ENCODE peak calls at places on chromosomes 5 and 9, in seven cellular contexts. O is A549, N is neural progenitor cell, R is HCT116, Q is lower lobe of right lung, J is cardiac muscle cell, Y is uterus. C is an unnamed sample. For H3K9me3 and H3K4me1, the result is how much of the 10 kb centered on the place peaks cover.

GRCh38 chr5:113115061-113115460 is 138.5 kb downstream of the DCP2 start:
- DNase-seq in O (no peak), N (no peak), R (no peak), Q (no peak), J (no peak), Y (no peak), C (no peak)

GRCh38 chr9:27179245-27179870 is 70.3 kb downstream of the TEK start:
- DNase-seq in O (no peak), N (no peak), R (no peak), Q (no peak), J (no peak), Y (no peak), C (no peak)

GRCh38 chr9:91190062-91190461 is 171.7 kb downstream of the AUH start:
- DNase-seq in O (no peak), N (no peak), R (no peak), Q (no peak), J (no peak), Y (no peak), C (no peak)

GRCh38 chr9:127898433-127899199 is 787 bp downstream of the ST6GALNAC6 start:
- DNase-seq in O (no peak), N (peak), R (no peak), Q (peak), J (peak), Y (peak), C (peak)

GRCh38 chr5:52269395-52269794 is 518.3 kb upstream of the ITGA1 start:
- DNase-seq in O (no peak), N (no peak), R (no peak), Q (no peak), J (no peak), Y (no peak), C (no peak)

GRCh38 chr9:86494644-86495081 is 140.5 kb upstream of the TUT7 start:
- DNase-seq in O (no peak), N (no peak), R (no peak), Q (no peak), J (no peak), Y (no peak), C (no peak)

GRCh38 chr9:89714316-89714715 is 109.5 kb downstream of the GADD45G start:
- DNase-seq in O (no peak), N (no peak), R (no peak), Q (no peak), J (no peak), Y (peak), C (no peak)

GRCh38 chr9:33161011-33161588 is 6.0 kb downstream of the B4GALT1 start:
- DNase-seq in O (peak), N (peak), R (peak), Q (peak), J (no peak), Y (peak), C (peak)

GRCh38 chr9:101707708-101708107 is 30.7 kb downstream of the GRIN3A start:
- DNase-seq in O (no peak), N (no peak), R (no peak), Q (no peak), J (no peak), Y (no peak), C (no peak)

GRCh38 chr5:145981612-145982571 is 45.5 kb downstream of the SH3RF2 start:
- DNase-seq in O (no peak), N (no peak), R (no peak), Q (peak), J (no peak), Y (no peak), C (no peak)

GRCh38 chr5:170542691-170543275 is 39.0 kb downstream of the KCNIP1 start:
- DNase-seq in O (no peak), N (no peak), R (no peak), Q (no peak), J (no peak), Y (no peak), C (no peak)

GRCh38 chr5:10699281-10699874 is 61.7 kb downstream of the DAP start:
- DNase-seq in O (no peak), N (no peak), R (no peak), Q (no peak), J (no peak), Y (no peak), C (no peak)

GRCh38 chr5:58582004-58582403 is 871 bp upstream of the RAB3C start:
- DNase-seq in O (no peak), N (peak), R (no peak), Q (peak), J (peak), Y (no peak), C (no peak)

GRCh38 chr5:132971483-132972435 is 8.3 kb upstream of the AFF4 start:
- DNase-seq in O (no peak), N (no peak), R (no peak), Q (no peak), J (no peak), Y (no peak), C (no peak)

GRCh38 chr5:139764250-139764791 is 31.3 kb upstream of the PSD2 start:
- DNase-seq in O (no peak), N (peak), R (no peak), Q (no peak), J (peak), Y (no peak), C (peak)

GRCh38 chr5:54171645-54172384 is 138.6 kb downstream of the ARL15 start:
- DNase-seq in O (no peak), N (no peak), R (no peak), Q (no peak), J (no peak), Y (no peak), C (no peak)

GRCh38 chr9:134059661-134060395 is 8.0 kb downstream of the BRD3 start:
- DNase-seq in O (no peak), N (peak), R (no peak), Q (peak), J (no peak), Y (no peak), C (peak)

GRCh38 chr5:31889131-31889561 is 250.2 kb downstream of the PDZD2 start:
- DNase-seq in O (no peak), N (peak), R (no peak), Q (no peak), J (no peak), Y (no peak), C (no peak)

GRCh38 chr5:103057208-103058130 is 62.5 kb downstream of the GIN1 start:
- DNase-seq in O (no peak), N (no peak), R (no peak), Q (no peak), J (no peak), Y (no peak), C (no peak)

GRCh38 chr9:4740373-4740622 is 704 bp downstream of the AK3 start:
- DNase-seq in O (no peak), N (no peak), R (no peak), Q (no peak), J (no peak), Y (no peak), C (no peak)

GRCh38 chr9:21465859-21466518 is 16.1 kb downstream of the IFNE start:
- DNase-seq in O (peak), N (peak), R (peak), Q (no peak), J (peak), Y (no peak), C (no peak)

GRCh38 chr5:133366438-133366837 is 245.9 kb downstream of the FSTL4 start:
- DNase-seq in O (no peak), N (no peak), R (no peak), Q (no peak), J (no peak), Y (no peak), C (no peak)

GRCh38 chr9:135218331-135219225 is 131.1 kb downstream of the OLFM1 start:
- DNase-seq in O (no peak), N (peak), R (no peak), Q (peak), J (no peak), Y (peak), C (no peak)

GRCh38 chr9:20786807-20787206 is 102.7 kb downstream of the FOCAD start:
- DNase-seq in O (no peak), N (no peak), R (no peak), Q (no peak), J (no peak), Y (no peak), C (no peak)

GRCh38 chr9:86500667-86501435 is 146.6 kb upstream of the TUT7 start:
- DNase-seq in O (no peak), N (no peak), R (no peak), Q (no peak), J (no peak), Y (no peak), C (no peak)

GRCh38 chr5:176865964-176866363 is 33.2 kb downstream of the HK3 start:
- DNase-seq in O (no peak), N (no peak), R (no peak), Q (no peak), J (no peak), Y (no peak), C (no peak)

GRCh38 chr5:82754759-82755158 is 322.4 kb downstream of the TMEM167A start:
- DNase-seq in O (no peak), N (no peak), R (no peak), Q (no peak), J (no peak), Y (no peak), C (no peak)

GRCh38 chr5:96926275-96926674 is 9.6 kb upstream of the LNPEP start:
- DNase-seq in O (no peak), N (no peak), R (no peak), Q (no peak), J (no peak), Y (no peak), C (no peak)

GRCh38 chr5:153067869-153068268 is 422.6 kb upstream of the GRIA1 start:
- DNase-seq in O (no peak), N (no peak), R (no peak), Q (no peak), J (no peak), Y (no peak), C (no peak)

GRCh38 chr5:133683646-133684290 is 71.4 kb upstream of the FSTL4 start:
- DNase-seq in O (no peak), N (no peak), R (no peak), Q (no peak), J (no peak), Y (no peak), C (no peak)

GRCh38 chr5:22496666-22497065 is 356.5 kb downstream of the CDH12 start:
- DNase-seq in O (no peak), N (no peak), R (no peak), Q (no peak), J (no peak), Y (no peak), C (no peak)

GRCh38 chr5:65577141-65577540 is 14.0 kb downstream of the PPWD1 start:
- DNase-seq in O (no peak), N (no peak), R (no peak), Q (no peak), J (no peak), Y (no peak), C (no peak)

GRCh38 chr5:137833463-137833862 is 34.2 kb upstream of the MYOT start:
- DNase-seq in O (peak), N (no peak), R (peak), Q (no peak), J (no peak), Y (peak), C (no peak)

GRCh38 chr5:172603425-172603824 is 37.6 kb upstream of the NEURL1B start:
- DNase-seq in O (no peak), N (peak), R (no peak), Q (no peak), J (no peak), Y (peak), C (peak)

GRCh38 chr5:125059255-125060050 is 313.0 kb upstream of the ZNF608 start:
- DNase-seq in O (no peak), N (peak), R (peak), Q (no peak), J (no peak), Y (no peak), C (no peak)

GRCh38 chr9:3880851-3881250 is 355.1 kb upstream of the RFX3 start:
- DNase-seq in O (no peak), N (no peak), R (no peak), Q (no peak), J (no peak), Y (no peak), C (no peak)

GRCh38 chr9:135282001-135282731 is 194.7 kb downstream of the OLFM1 start:
- DNase-seq in O (peak), N (no peak), R (peak), Q (peak), J (peak), Y (peak), C (peak)

GRCh38 chr5:38051711-38052508 is 206.4 kb upstream of the EGFLAM start:
- DNase-seq in O (no peak), N (peak), R (no peak), Q (no peak), J (no peak), Y (no peak), C (no peak)

DNA sequence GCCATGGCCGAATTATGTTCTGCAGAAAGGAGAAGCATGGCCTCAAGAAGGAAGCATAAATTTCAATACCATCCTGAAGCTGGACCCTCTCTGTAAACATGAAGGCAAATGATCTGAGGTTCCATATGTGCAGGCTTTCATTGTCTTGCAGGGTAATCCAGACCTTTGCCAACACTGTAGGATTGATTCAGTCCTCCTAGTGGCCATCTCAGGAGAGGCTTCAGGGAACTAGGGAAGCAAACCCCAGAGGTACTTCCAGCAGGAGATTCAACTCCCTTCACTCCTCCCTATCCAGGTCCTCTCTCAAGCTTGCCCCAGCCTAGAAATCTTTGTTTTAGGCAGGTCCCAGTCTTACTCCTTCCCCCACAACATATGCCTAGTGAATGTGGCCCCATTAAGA is 99.3 kb upstream of the HCN1 start:
- DNase-seq in O (no peak), N (no peak), R (no peak), Q (no peak), J (no peak), Y (no peak), C (no peak)
- H3K9me3 ChIP-seq in O (under half), N (under half), R (under half), Q (under half), J (under half), Y (under half), C (under half)

DNA sequence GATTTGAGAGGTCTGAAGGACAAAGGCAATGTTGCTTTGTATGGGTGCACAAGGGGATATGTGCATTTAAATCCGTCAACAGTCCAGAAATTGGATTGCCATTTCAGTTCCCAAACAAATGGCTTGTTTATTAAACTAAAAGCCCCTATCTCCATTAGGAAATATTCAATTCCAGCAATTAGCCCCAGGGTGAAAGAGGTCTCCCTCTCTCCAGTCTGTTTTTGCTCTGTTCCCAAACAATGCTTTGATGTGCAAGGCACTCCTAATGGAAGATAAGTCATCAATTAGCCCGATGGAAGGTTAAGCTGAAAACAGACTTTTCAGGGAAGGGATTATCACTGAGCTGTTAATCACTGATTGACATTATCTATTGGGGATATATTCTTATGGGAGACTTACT is 101.3 kb downstream of the C9orf152 start:
- DNase-seq in O (no peak), N (peak), R (no peak), Q (no peak), J (no peak), Y (no peak), C (no peak)
- H3K4me1 ChIP-seq in O (under half), N (under half), R (under half), Q (under half), J (under half), Y (under half), C (under half)

GRCh38 chr5:131846536-131846935 is 49.7 kb upstream of the FNIP1 start:
- DNase-seq in O (no peak), N (no peak), R (no peak), Q (no peak), J (no peak), Y (no peak), C (no peak)
- H3K9me3 ChIP-seq in O (under half), N (under half), R (under half), Q (under half), J (under half), Y (under half), C (under half)

GRCh38 chr5:67014957-67015400 is 181.6 kb downstream of the CD180 start:
- DNase-seq in O (no peak), N (no peak), R (no peak), Q (no peak), J (no peak), Y (no peak), C (peak)

GRCh38 chr5:67013719-67014118 is 182.9 kb downstream of the CD180 start:
- DNase-seq in O (no peak), N (no peak), R (no peak), Q (no peak), J (no peak), Y (no peak), C (no peak)

GRCh38 chr5:67015577-67016290 is 180.9 kb downstream of the CD180 start:
- DNase-seq in O (no peak), N (no peak), R (no peak), Q (no peak), J (no peak), Y (peak), C (no peak)

GRCh38 chr5:67012241-67012640 is 184.4 kb downstream of the CD180 start:
- DNase-seq in O (no peak), N (no peak), R (no peak), Q (no peak), J (no peak), Y (no peak), C (no peak)

GRCh38 chr5:67014191-67014590 is 182.4 kb downstream of the CD180 start:
- DNase-seq in O (no peak), N (no peak), R (no peak), Q (no peak), J (no peak), Y (no peak), C (no peak)
- H3K4me1 ChIP-seq in O (under half), N (under half), R (under half), Q (half or more), J (under half), Y (under half), C (under half)

DNA sequence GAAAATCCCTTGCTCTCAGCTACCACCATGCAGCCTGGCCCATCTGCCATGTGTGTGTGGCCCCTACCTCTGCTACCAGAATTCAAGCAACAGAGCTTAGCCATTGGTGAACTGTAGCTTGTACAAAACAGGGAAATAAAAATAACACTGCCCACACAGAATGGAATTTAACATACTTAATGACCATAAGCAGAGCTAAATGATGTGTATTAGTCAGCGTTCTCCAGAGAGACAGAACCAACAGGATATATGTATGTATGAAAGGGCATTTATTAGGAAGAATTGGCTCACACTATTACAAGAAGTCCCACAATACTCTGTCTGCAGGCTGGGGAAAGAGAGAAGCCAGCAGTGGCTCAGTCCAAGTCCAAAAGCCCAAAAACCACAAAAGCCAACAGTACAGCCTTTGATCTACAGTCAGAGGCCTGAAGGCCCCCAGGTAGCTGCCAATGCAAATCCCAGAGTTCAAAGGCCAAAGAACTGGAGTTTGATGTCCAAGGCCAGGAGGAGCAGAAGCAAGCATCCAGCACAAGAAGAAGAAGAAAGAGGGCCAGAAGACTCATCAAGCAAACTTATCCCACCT is 318.8 kb downstream of the DNAH5 start:
- DNase-seq in O (no peak), N (no peak), R (no peak), Q (no peak), J (no peak), Y (no peak), C (no peak)
- H3K9me3 ChIP-seq in O (under half), N (under half), R (under half), Q (under half), J (under half), Y (under half), C (under half)

GRCh38 chr5:150319484-150319790 is 16.7 kb upstream of the ARSI start:
- DNase-seq in O (no peak), N (no peak), R (no peak), Q (no peak), J (no peak), Y (no peak), C (no peak)

GRCh38 chr5:150321211-150321610 is 18.5 kb upstream of the ARSI start:
- DNase-seq in O (no peak), N (no peak), R (no peak), Q (no peak), J (no peak), Y (no peak), C (no peak)

GRCh38 chr5:150318613-150319483 is 16.1 kb upstream of the ARSI start:
- DNase-seq in O (no peak), N (no peak), R (no peak), Q (no peak), J (no peak), Y (no peak), C (no peak)

GRCh38 chr5:150321784-150322183 is 19.1 kb upstream of the ARSI start:
- DNase-seq in O (no peak), N (no peak), R (no peak), Q (no peak), J (no peak), Y (no peak), C (no peak)

DNA sequence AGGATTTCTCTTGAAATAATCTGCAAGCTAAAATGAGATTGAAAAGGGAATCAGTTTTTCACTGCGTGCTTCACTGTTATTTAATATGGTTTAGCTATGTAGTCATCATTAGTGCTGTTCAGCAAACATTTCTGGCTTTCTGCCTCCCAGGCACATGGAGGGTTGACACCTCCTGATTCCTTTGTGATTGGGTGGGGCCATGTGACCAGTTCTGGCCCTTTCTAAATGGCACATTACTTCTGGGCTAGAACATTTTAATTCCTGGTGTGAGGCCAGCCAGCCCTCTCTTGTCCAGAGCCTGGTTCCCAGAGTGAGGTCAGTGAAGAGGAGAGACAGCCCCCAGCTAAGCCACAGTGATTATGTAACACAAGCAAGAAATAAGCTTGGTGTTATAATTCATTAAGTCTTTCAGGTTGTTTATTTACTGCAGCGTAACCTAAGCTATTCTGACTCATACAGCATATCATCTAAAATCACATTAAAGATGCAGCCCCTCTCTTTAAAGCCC is 17.4 kb upstream of the ARSI start:
- DNase-seq in O (peak), N (peak), R (no peak), Q (no peak), J (no peak), Y (peak), C (peak)
- H3K4me1 ChIP-seq in O (half or more), N (under half), R (under half), Q (under half), J (under half), Y (under half), C (under half)

GRCh38 chr5:178965465-178966055 is 24.6 kb downstream of the ZNF454 start:
- DNase-seq in O (no peak), N (no peak), R (no peak), Q (no peak), J (no peak), Y (no peak), C (no peak)
- H3K9me3 ChIP-seq in O (half or more), N (under half), R (under half), Q (half or more), J (under half), Y (half or more), C (under half)

C was measured in right cardiac atrium.